ENCODE peak calls at places on chromosomes 5 and 9, in five cellular contexts. Y is HFF-Myc, O is right cardiac atrium, U is brain microvascular endothelial cell, T is adrenal gland. M is an unnamed sample.

GRCh38 chr5:21802100-21802499 is 1051.0 kb downstream of the CDH12 start:
- DNase-seq in Y (no peak), O (no peak), U (no peak), T (no peak), M (no peak)

GRCh38 chr9:36337002-36337401 is 63.1 kb downstream of the RNF38 start:
- DNase-seq in Y (no peak), O (no peak), U (no peak), T (no peak), M (no peak)

GRCh38 chr5:26700759-26701384 is 337.5 kb downstream of the CDH9 start:
- DNase-seq in Y (no peak), O (no peak), U (no peak), T (no peak), M (no peak)

GRCh38 chr9:79663299-79663698 is 91.5 kb downstream of the TLE4 start:
- DNase-seq in Y (no peak), O (no peak), U (no peak), T (no peak), M (no peak)

GRCh38 chr5:82364497-82364896 is 86.3 kb upstream of the RPS23 start:
- DNase-seq in Y (no peak), O (no peak), U (peak), T (no peak), M (peak)

GRCh38 chr5:66118294-66118693 is 25.8 kb upstream of the SREK1 start:
- DNase-seq in Y (no peak), O (no peak), U (no peak), T (no peak), M (no peak)

GRCh38 chr9:811101-811531 is 30.4 kb upstream of the DMRT1 start:
- DNase-seq in Y (no peak), O (no peak), U (peak), T (no peak), M (no peak)

GRCh38 chr9:91419222-91420191 is 4.1 kb downstream of the NFIL3 start:
- DNase-seq in Y (peak), O (no peak), U (peak), T (peak), M (peak)

GRCh38 chr9:70586506-70586905 is 172.0 kb upstream of the KLF9 start:
- DNase-seq in Y (no peak), O (no peak), U (no peak), T (no peak), M (no peak)

GRCh38 chr9:2319421-2319820 is 302.2 kb upstream of the VLDLR start:
- DNase-seq in Y (no peak), O (no peak), U (no peak), T (no peak), M (no peak)

GRCh38 chr9:135774239-135774747 is 72.3 kb downstream of the KCNT1 start:
- DNase-seq in Y (no peak), O (no peak), U (no peak), T (no peak), M (no peak)

GRCh38 chr9:87490225-87490624 is 7.4 kb upstream of the DAPK1 start:
- DNase-seq in Y (no peak), O (no peak), U (no peak), T (no peak), M (no peak)

GRCh38 chr5:117488976-117489500 is 914.4 kb upstream of the SEMA6A start:
- DNase-seq in Y (no peak), O (no peak), U (no peak), T (no peak), M (no peak)

GRCh38 chr5:172361566-172362238 is 78.1 kb upstream of the UBTD2 start:
- DNase-seq in Y (peak), O (no peak), U (peak), T (no peak), M (peak)

GRCh38 chr5:51027276-51027675 is 356.0 kb upstream of the ISL1 start:
- DNase-seq in Y (no peak), O (no peak), U (no peak), T (no peak), M (no peak)

GRCh38 chr5:33793836-33794549 is 97.8 kb downstream of the ADAMTS12 start:
- DNase-seq in Y (no peak), O (no peak), U (no peak), T (no peak), M (no peak)

GRCh38 chr5:143051244-143052058 is 281.3 kb downstream of the ARHGAP26 start:
- DNase-seq in Y (peak), O (no peak), U (peak), T (no peak), M (no peak)

GRCh38 chr5:53211799-53212198 is 102.2 kb upstream of the MOCS2 start:
- DNase-seq in Y (peak), O (no peak), U (peak), T (no peak), M (peak)

GRCh38 chr9:111474385-111474784 is 9.8 kb downstream of the ECPAS start:
- DNase-seq in Y (no peak), O (no peak), U (no peak), T (no peak), M (no peak)

GRCh38 chr9:131545003-131545785 is at the start of gene PRRT1B:
- DNase-seq in Y (no peak), O (no peak), U (no peak), T (no peak), M (no peak)

GRCh38 chr5:115888027-115888426 is 46.3 kb downstream of the AP3S1 start:
- DNase-seq in Y (no peak), O (no peak), U (no peak), T (no peak), M (no peak)

GRCh38 chr9:133304158-133304470 is 29.1 kb upstream of the ABO start:
- DNase-seq in Y (no peak), O (no peak), U (no peak), T (peak), M (no peak)

M was measured in SJSA1.